ENCODE peak calls at places on chromosomes 1 and 21, in six cellular contexts. One of them, this sample, is unnamed. For H3K4me1, the result is how much of the 10 kb centered on the place peaks cover.

GRCh38 chr21:44741921-44742320 is 30.5 kb upstream of the TSPEAR start:
- DNase-seq in mesendoderm: no peak
- DNase-seq in H9: peak
- DNase-seq in IMR-90: no peak
- DNase-seq in H1: peak
- DNase-seq in neuronal stem cell: no peak
- DNase-seq in this sample: no peak

GRCh38 chr1:199799116-199799515 is 228.4 kb upstream of the NR5A2 start:
- DNase-seq in H1: peak
- DNase-seq in H9: peak
- DNase-seq in neuronal stem cell: no peak
- DNase-seq in IMR-90: no peak
- DNase-seq in mesendoderm: peak
- DNase-seq in this sample: no peak

GRCh38 chr1:209768354-209768774 is 12.5 kb downstream of the TRAF3IP3 start:
- DNase-seq in IMR-90: no peak
- DNase-seq in H1: no peak
- DNase-seq in mesendoderm: no peak
- DNase-seq in H9: no peak
- DNase-seq in neuronal stem cell: no peak
- DNase-seq in this sample: no peak

GRCh38 chr1:30184393-30185141 is 538.8 kb downstream of the MATN1 start:
- DNase-seq in IMR-90: no peak
- DNase-seq in H9: no peak
- DNase-seq in neuronal stem cell: no peak
- DNase-seq in H1: peak
- DNase-seq in mesendoderm: no peak
- DNase-seq in this sample: no peak

GRCh38 chr1:228228601-228229074 is 20.8 kb downstream of the OBSCN start:
- DNase-seq in H1: no peak
- DNase-seq in mesendoderm: no peak
- DNase-seq in neuronal stem cell: no peak
- DNase-seq in IMR-90: peak
- DNase-seq in H9: no peak
- DNase-seq in this sample: peak

GRCh38 chr1:227945891-227946623 is 1.7 kb downstream of the WNT9A start:
- DNase-seq in neuronal stem cell: no peak
- DNase-seq in H1: no peak
- DNase-seq in IMR-90: peak
- DNase-seq in H9: peak
- DNase-seq in mesendoderm: peak
- DNase-seq in this sample: peak

GRCh38 chr1:193435771-193436170 is 249.4 kb upstream of the B3GALT2 start:
- DNase-seq in neuronal stem cell: no peak
- DNase-seq in H1: no peak
- DNase-seq in mesendoderm: no peak
- DNase-seq in H9: no peak
- DNase-seq in IMR-90: no peak
- DNase-seq in this sample: no peak

GRCh38 chr1:77744576-77744975 is 15.1 kb downstream of the USP33 start:
- DNase-seq in H1: no peak
- DNase-seq in neuronal stem cell: no peak
- DNase-seq in H9: no peak
- DNase-seq in mesendoderm: peak
- DNase-seq in IMR-90: no peak
- DNase-seq in this sample: peak

GRCh38 chr1:244113532-244114320 is 62.6 kb downstream of the ZBTB18 start:
- DNase-seq in H9: no peak
- DNase-seq in IMR-90: peak
- DNase-seq in H1: no peak
- DNase-seq in mesendoderm: peak
- DNase-seq in neuronal stem cell: no peak
- DNase-seq in this sample: no peak

GRCh38 chr1:143651350-143651992 is 320.3 kb downstream of the FAM72C start:
- DNase-seq in H9: no peak
- DNase-seq in H1: no peak
- DNase-seq in IMR-90: no peak
- DNase-seq in mesendoderm: no peak
- DNase-seq in neuronal stem cell: no peak
- DNase-seq in this sample: no peak

GRCh38 chr1:200891774-200892157 is 2.9 kb upstream of the INAVA start:
- DNase-seq in H9: peak
- DNase-seq in H1: peak
- DNase-seq in mesendoderm: peak
- DNase-seq in neuronal stem cell: peak
- DNase-seq in IMR-90: no peak
- DNase-seq in this sample: peak

GRCh38 chr1:200893411-200893901 is 1.2 kb upstream of the INAVA start:
- DNase-seq in H1: no peak
- DNase-seq in IMR-90: no peak
- DNase-seq in neuronal stem cell: no peak
- DNase-seq in mesendoderm: peak
- DNase-seq in H9: no peak
- DNase-seq in this sample: no peak

GRCh38 chr1:200892958-200893357 is 1.7 kb upstream of the INAVA start:
- DNase-seq in mesendoderm: no peak
- DNase-seq in H9: no peak
- DNase-seq in H1: no peak
- DNase-seq in neuronal stem cell: no peak
- DNase-seq in IMR-90: no peak
- DNase-seq in this sample: peak

GRCh38 chr1:200890818-200891773 is 3.6 kb upstream of the INAVA start:
- DNase-seq in H9: peak
- DNase-seq in mesendoderm: peak
- DNase-seq in neuronal stem cell: peak
- DNase-seq in H1: peak
- DNase-seq in IMR-90: peak
- DNase-seq in this sample: peak

DNA sequence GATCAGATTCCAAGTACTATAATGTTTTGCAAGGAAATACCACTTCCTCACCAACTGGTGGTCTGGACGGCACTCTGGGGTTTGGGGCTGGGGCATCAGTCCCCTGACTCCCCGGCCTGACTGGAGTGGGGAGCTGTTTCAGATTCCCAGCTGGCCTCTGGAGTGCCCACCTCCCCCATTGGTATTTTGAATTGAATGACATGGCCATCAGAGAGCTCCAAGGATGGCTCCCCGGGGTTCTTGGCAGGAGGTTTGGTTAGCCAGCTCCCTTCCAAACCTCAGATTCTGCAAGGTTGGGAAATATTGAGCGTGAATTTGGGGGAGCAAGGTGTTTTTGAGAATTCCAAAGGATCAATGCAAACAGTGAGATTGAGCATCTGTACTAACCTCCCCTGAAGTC is 2.2 kb upstream of the INAVA start:
- DNase-seq in mesendoderm: peak
- DNase-seq in H1: no peak
- DNase-seq in H9: no peak
- DNase-seq in IMR-90: no peak
- DNase-seq in neuronal stem cell: no peak
- DNase-seq in this sample: no peak
- H2AK5ac ChIP-seq in mesendoderm: no peak
- H2AK5ac ChIP-seq in H1: no peak
- H2AK5ac ChIP-seq in H9: no peak
- H2AK5ac ChIP-seq in IMR-90: no peak
- H2AK5ac ChIP-seq in neuronal stem cell: no peak
- H2AK5ac ChIP-seq in this sample: no peak

GRCh38 chr1:151156515-151156819 is at the start of gene TNFAIP8L2:
- DNase-seq in IMR-90: no peak
- DNase-seq in H1: no peak
- DNase-seq in mesendoderm: peak
- DNase-seq in neuronal stem cell: no peak
- DNase-seq in H9: peak
- DNase-seq in this sample: no peak

GRCh38 chr1:151157067-151157531 is 650 bp downstream of the TNFAIP8L2 start:
- DNase-seq in H9: no peak
- DNase-seq in mesendoderm: no peak
- DNase-seq in H1: no peak
- DNase-seq in IMR-90: no peak
- DNase-seq in neuronal stem cell: no peak
- DNase-seq in this sample: no peak

GRCh38 chr1:151158311-151158710 is 1.9 kb downstream of the TNFAIP8L2 start:
- DNase-seq in mesendoderm: no peak
- DNase-seq in IMR-90: no peak
- DNase-seq in H1: no peak
- DNase-seq in H9: no peak
- DNase-seq in neuronal stem cell: no peak
- DNase-seq in this sample: no peak

GRCh38 chr1:151159373-151159772 is 2.9 kb downstream of the TNFAIP8L2 start:
- DNase-seq in mesendoderm: no peak
- DNase-seq in H1: no peak
- DNase-seq in neuronal stem cell: no peak
- DNase-seq in H9: no peak
- DNase-seq in IMR-90: no peak
- DNase-seq in this sample: no peak

GRCh38 chr1:151158751-151159251 is 2.4 kb downstream of the TNFAIP8L2 start:
- DNase-seq in H9: no peak
- DNase-seq in neuronal stem cell: no peak
- DNase-seq in H1: no peak
- DNase-seq in mesendoderm: peak
- DNase-seq in IMR-90: no peak
- DNase-seq in this sample: no peak
- H3K4me1 ChIP-seq in H9: under half
- H3K4me1 ChIP-seq in neuronal stem cell: under half
- H3K4me1 ChIP-seq in H1: under half
- H3K4me1 ChIP-seq in mesendoderm: under half
- H3K4me1 ChIP-seq in IMR-90: under half
- H3K4me1 ChIP-seq in this sample: under half

GRCh38 chr21:33418686-33419085 is 15.5 kb downstream of the IFNGR2 start:
- DNase-seq in IMR-90: no peak
- DNase-seq in H9: no peak
- DNase-seq in neuronal stem cell: no peak
- DNase-seq in H1: no peak
- DNase-seq in mesendoderm: no peak
- DNase-seq in this sample: no peak

GRCh38 chr21:33414068-33414467 is 10.9 kb downstream of the IFNGR2 start:
- DNase-seq in neuronal stem cell: no peak
- DNase-seq in H1: no peak
- DNase-seq in H9: no peak
- DNase-seq in mesendoderm: no peak
- DNase-seq in IMR-90: no peak
- DNase-seq in this sample: no peak

GRCh38 chr21:33414926-33415325 is 11.7 kb downstream of the IFNGR2 start:
- DNase-seq in IMR-90: no peak
- DNase-seq in neuronal stem cell: no peak
- DNase-seq in H1: no peak
- DNase-seq in mesendoderm: no peak
- DNase-seq in H9: no peak
- DNase-seq in this sample: no peak

GRCh38 chr21:33411949-33412430 is 8.8 kb downstream of the IFNGR2 start:
- DNase-seq in neuronal stem cell: no peak
- DNase-seq in H9: no peak
- DNase-seq in mesendoderm: no peak
- DNase-seq in H1: no peak
- DNase-seq in IMR-90: no peak
- DNase-seq in this sample: peak

GRCh38 chr21:33412832-33413519 is 9.8 kb downstream of the IFNGR2 start:
- DNase-seq in neuronal stem cell: no peak
- DNase-seq in H9: peak
- DNase-seq in mesendoderm: peak
- DNase-seq in IMR-90: no peak
- DNase-seq in H1: no peak
- DNase-seq in this sample: peak
- H2AK5ac ChIP-seq in neuronal stem cell: no peak
- H2AK5ac ChIP-seq in H9: no peak
- H2AK5ac ChIP-seq in mesendoderm: no peak
- H2AK5ac ChIP-seq in IMR-90: peak
- H2AK5ac ChIP-seq in H1: peak
- H2AK5ac ChIP-seq in this sample: no peak

GRCh38 chr1:40047769-40048168 is 7.2 kb downstream of the CAP1 start:
- DNase-seq in neuronal stem cell: no peak
- DNase-seq in H1: no peak
- DNase-seq in IMR-90: no peak
- DNase-seq in H9: no peak
- DNase-seq in mesendoderm: no peak
- DNase-seq in this sample: no peak
- H3K4me1 ChIP-seq in neuronal stem cell: under half
- H3K4me1 ChIP-seq in H1: under half
- H3K4me1 ChIP-seq in IMR-90: under half
- H3K4me1 ChIP-seq in H9: under half
- H3K4me1 ChIP-seq in mesendoderm: under half
- H3K4me1 ChIP-seq in this sample: under half

DNA sequence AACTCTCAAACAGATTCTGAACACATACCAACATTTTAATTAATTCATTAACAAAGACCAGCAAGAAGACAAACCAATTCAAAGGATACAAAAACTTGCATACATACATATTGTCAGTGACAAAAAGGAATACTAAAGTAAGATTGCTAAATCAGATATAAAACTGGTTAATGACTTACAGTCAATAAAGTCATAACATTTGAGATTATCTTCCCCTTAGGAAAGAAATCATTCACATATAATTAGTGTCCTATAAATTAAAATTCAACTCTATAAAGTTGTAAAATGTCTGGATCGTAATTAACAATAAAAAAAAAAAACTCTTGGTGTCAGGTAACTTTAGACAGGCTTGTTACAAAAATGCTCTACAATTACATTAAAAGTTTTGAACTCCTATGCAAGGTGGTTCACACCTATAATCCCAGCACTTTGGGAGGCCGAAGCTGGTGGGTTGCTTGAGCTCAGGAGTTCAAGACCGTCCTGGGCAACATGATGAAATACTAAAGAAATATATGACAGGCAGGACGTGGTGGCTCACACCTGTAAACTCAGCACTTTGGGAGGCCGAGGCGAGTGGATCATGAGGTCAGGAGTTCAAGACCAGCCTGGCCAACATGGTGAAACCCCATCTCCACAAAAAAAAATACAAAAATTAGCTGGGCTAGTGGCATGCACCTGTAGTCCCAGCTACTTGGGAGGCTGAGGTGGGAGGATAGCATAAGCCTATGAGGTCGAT is 17.7 kb upstream of the RAB3B start:
- DNase-seq in mesendoderm: no peak
- DNase-seq in neuronal stem cell: no peak
- DNase-seq in H1: no peak
- DNase-seq in IMR-90: no peak
- DNase-seq in H9: no peak
- DNase-seq in this sample: no peak
- H2AK5ac ChIP-seq in mesendoderm: no peak
- H2AK5ac ChIP-seq in neuronal stem cell: peak
- H2AK5ac ChIP-seq in H1: no peak
- H2AK5ac ChIP-seq in IMR-90: peak
- H2AK5ac ChIP-seq in H9: no peak
- H2AK5ac ChIP-seq in this sample: no peak

GRCh38 chr1:26829214-26829911 is 2.9 kb downstream of the ZDHHC18 start:
- DNase-seq in IMR-90: no peak
- DNase-seq in mesendoderm: no peak
- DNase-seq in neuronal stem cell: no peak
- DNase-seq in H9: no peak
- DNase-seq in H1: no peak
- DNase-seq in this sample: no peak

GRCh38 chr1:26826261-26827201 is at the start of gene ZDHHC18:
- DNase-seq in IMR-90: peak
- DNase-seq in neuronal stem cell: peak
- DNase-seq in mesendoderm: peak
- DNase-seq in H9: peak
- DNase-seq in H1: peak
- DNase-seq in this sample: peak

GRCh38 chr1:26828352-26829093 is 2.0 kb downstream of the ZDHHC18 start:
- DNase-seq in H1: no peak
- DNase-seq in neuronal stem cell: no peak
- DNase-seq in mesendoderm: no peak
- DNase-seq in IMR-90: no peak
- DNase-seq in H9: no peak
- DNase-seq in this sample: no peak

GRCh38 chr1:26827205-26827604 is 717 bp downstream of the ZDHHC18 start:
- DNase-seq in H1: no peak
- DNase-seq in IMR-90: no peak
- DNase-seq in mesendoderm: no peak
- DNase-seq in neuronal stem cell: no peak
- DNase-seq in H9: no peak
- DNase-seq in this sample: no peak

GRCh38 chr1:26827663-26828062 is 1.2 kb downstream of the ZDHHC18 start:
- DNase-seq in mesendoderm: no peak
- DNase-seq in H1: no peak
- DNase-seq in neuronal stem cell: no peak
- DNase-seq in H9: no peak
- DNase-seq in IMR-90: no peak
- DNase-seq in this sample: no peak
- H3K4me1 ChIP-seq in mesendoderm: under half
- H3K4me1 ChIP-seq in H1: under half
- H3K4me1 ChIP-seq in neuronal stem cell: under half
- H3K4me1 ChIP-seq in H9: under half
- H3K4me1 ChIP-seq in IMR-90: under half
- H3K4me1 ChIP-seq in this sample: under half